ENCODE peak calls at places on chromosomes 16 and 17, in nine cellular contexts. One of them, this sample, is unnamed.

GRCh38 chr17:51828901-51829300 is 329.6 kb downstream of the CA10 start:
- DNase-seq in globus pallidus: no peak
- DNase-seq in EH: no peak
- DNase-seq in NCI-H1092: no peak
- DNase-seq in activated naive CD8-positive, alpha-beta T cell treated with anti-CD3 and anti-CD28 coated beads, Interleukin-2, amount 50 U/mL, for 24 hours: no peak
- DNase-seq in cardiac muscle cell: no peak
- DNase-seq in uterus: no peak
- DNase-seq in lung microvascular endothelial cell: no peak
- DNase-seq in activated gamma-delta T cell treated with anti-CD3 and anti-CD28 coated beads, Interleukin-2, amount 50 U/mL, for 16 hours: no peak
- DNase-seq in this sample: no peak

GRCh38 chr17:59190806-59191205 is 19.0 kb upstream of the SMG8 start:
- DNase-seq in uterus: no peak
- DNase-seq in cardiac muscle cell: no peak
- DNase-seq in activated gamma-delta T cell treated with anti-CD3 and anti-CD28 coated beads, Interleukin-2, amount 50 U/mL, for 16 hours: no peak
- DNase-seq in lung microvascular endothelial cell: no peak
- DNase-seq in activated naive CD8-positive, alpha-beta T cell treated with anti-CD3 and anti-CD28 coated beads, Interleukin-2, amount 50 U/mL, for 24 hours: no peak
- DNase-seq in globus pallidus: no peak
- DNase-seq in NCI-H1092: no peak
- DNase-seq in EH: no peak
- DNase-seq in this sample: no peak

GRCh38 chr17:2433696-2434095 is 32.8 kb upstream of the MNT start:
- DNase-seq in globus pallidus: no peak
- DNase-seq in activated gamma-delta T cell treated with anti-CD3 and anti-CD28 coated beads, Interleukin-2, amount 50 U/mL, for 16 hours: no peak
- DNase-seq in cardiac muscle cell: no peak
- DNase-seq in activated naive CD8-positive, alpha-beta T cell treated with anti-CD3 and anti-CD28 coated beads, Interleukin-2, amount 50 U/mL, for 24 hours: no peak
- DNase-seq in lung microvascular endothelial cell: peak
- DNase-seq in EH: peak
- DNase-seq in uterus: no peak
- DNase-seq in NCI-H1092: no peak
- DNase-seq in this sample: no peak

GRCh38 chr17:49390548-49391324 is 23.9 kb downstream of the PHB1 start:
- DNase-seq in uterus: no peak
- DNase-seq in NCI-H1092: no peak
- DNase-seq in activated naive CD8-positive, alpha-beta T cell treated with anti-CD3 and anti-CD28 coated beads, Interleukin-2, amount 50 U/mL, for 24 hours: peak
- DNase-seq in activated gamma-delta T cell treated with anti-CD3 and anti-CD28 coated beads, Interleukin-2, amount 50 U/mL, for 16 hours: no peak
- DNase-seq in lung microvascular endothelial cell: peak
- DNase-seq in EH: peak
- DNase-seq in cardiac muscle cell: no peak
- DNase-seq in globus pallidus: peak
- DNase-seq in this sample: no peak

GRCh38 chr17:74287203-74287602 is 13.2 kb downstream of the DNAI2 start:
- DNase-seq in activated naive CD8-positive, alpha-beta T cell treated with anti-CD3 and anti-CD28 coated beads, Interleukin-2, amount 50 U/mL, for 24 hours: no peak
- DNase-seq in activated gamma-delta T cell treated with anti-CD3 and anti-CD28 coated beads, Interleukin-2, amount 50 U/mL, for 16 hours: no peak
- DNase-seq in lung microvascular endothelial cell: no peak
- DNase-seq in NCI-H1092: no peak
- DNase-seq in globus pallidus: no peak
- DNase-seq in uterus: no peak
- DNase-seq in EH: no peak
- DNase-seq in cardiac muscle cell: no peak
- DNase-seq in this sample: no peak

GRCh38 chr17:27631409-27631755 is 394 bp downstream of the LGALS9 start:
- DNase-seq in EH: no peak
- DNase-seq in lung microvascular endothelial cell: peak
- DNase-seq in cardiac muscle cell: no peak
- DNase-seq in activated naive CD8-positive, alpha-beta T cell treated with anti-CD3 and anti-CD28 coated beads, Interleukin-2, amount 50 U/mL, for 24 hours: no peak
- DNase-seq in NCI-H1092: no peak
- DNase-seq in activated gamma-delta T cell treated with anti-CD3 and anti-CD28 coated beads, Interleukin-2, amount 50 U/mL, for 16 hours: no peak
- DNase-seq in uterus: no peak
- DNase-seq in globus pallidus: no peak
- DNase-seq in this sample: no peak

GRCh38 chr17:63545302-63545928 is 4.9 kb upstream of the DCAF7 start:
- DNase-seq in cardiac muscle cell: peak
- DNase-seq in activated gamma-delta T cell treated with anti-CD3 and anti-CD28 coated beads, Interleukin-2, amount 50 U/mL, for 16 hours: no peak
- DNase-seq in uterus: no peak
- DNase-seq in activated naive CD8-positive, alpha-beta T cell treated with anti-CD3 and anti-CD28 coated beads, Interleukin-2, amount 50 U/mL, for 24 hours: no peak
- DNase-seq in NCI-H1092: no peak
- DNase-seq in EH: no peak
- DNase-seq in lung microvascular endothelial cell: no peak
- DNase-seq in globus pallidus: no peak
- DNase-seq in this sample: peak

GRCh38 chr17:8574687-8575086 is 55.8 kb downstream of the MYH10 start:
- DNase-seq in NCI-H1092: no peak
- DNase-seq in uterus: peak
- DNase-seq in lung microvascular endothelial cell: no peak
- DNase-seq in EH: peak
- DNase-seq in activated naive CD8-positive, alpha-beta T cell treated with anti-CD3 and anti-CD28 coated beads, Interleukin-2, amount 50 U/mL, for 24 hours: no peak
- DNase-seq in activated gamma-delta T cell treated with anti-CD3 and anti-CD28 coated beads, Interleukin-2, amount 50 U/mL, for 16 hours: no peak
- DNase-seq in cardiac muscle cell: peak
- DNase-seq in globus pallidus: no peak
- DNase-seq in this sample: no peak

GRCh38 chr17:80316927-80317705 is 56.5 kb downstream of the RNF213 start:
- DNase-seq in cardiac muscle cell: no peak
- DNase-seq in activated gamma-delta T cell treated with anti-CD3 and anti-CD28 coated beads, Interleukin-2, amount 50 U/mL, for 16 hours: no peak
- DNase-seq in uterus: no peak
- DNase-seq in lung microvascular endothelial cell: no peak
- DNase-seq in EH: no peak
- DNase-seq in activated naive CD8-positive, alpha-beta T cell treated with anti-CD3 and anti-CD28 coated beads, Interleukin-2, amount 50 U/mL, for 24 hours: no peak
- DNase-seq in NCI-H1092: no peak
- DNase-seq in globus pallidus: no peak
- DNase-seq in this sample: no peak

GRCh38 chr16:79826732-79827514 is 226.4 kb upstream of the MAF start:
- DNase-seq in cardiac muscle cell: peak
- DNase-seq in globus pallidus: no peak
- DNase-seq in EH: no peak
- DNase-seq in lung microvascular endothelial cell: no peak
- DNase-seq in uterus: no peak
- DNase-seq in NCI-H1092: no peak
- DNase-seq in activated gamma-delta T cell treated with anti-CD3 and anti-CD28 coated beads, Interleukin-2, amount 50 U/mL, for 16 hours: no peak
- DNase-seq in activated naive CD8-positive, alpha-beta T cell treated with anti-CD3 and anti-CD28 coated beads, Interleukin-2, amount 50 U/mL, for 24 hours: no peak
- DNase-seq in this sample: peak

GRCh38 chr17:83145358-83145738 is 65.9 kb downstream of the METRNL start:
- DNase-seq in uterus: no peak
- DNase-seq in cardiac muscle cell: no peak
- DNase-seq in NCI-H1092: no peak
- DNase-seq in activated naive CD8-positive, alpha-beta T cell treated with anti-CD3 and anti-CD28 coated beads, Interleukin-2, amount 50 U/mL, for 24 hours: no peak
- DNase-seq in EH: no peak
- DNase-seq in activated gamma-delta T cell treated with anti-CD3 and anti-CD28 coated beads, Interleukin-2, amount 50 U/mL, for 16 hours: no peak
- DNase-seq in lung microvascular endothelial cell: no peak
- DNase-seq in globus pallidus: no peak
- DNase-seq in this sample: no peak

GRCh38 chr17:79188048-79188447 is 113.4 kb downstream of the ENGASE start:
- DNase-seq in uterus: no peak
- DNase-seq in globus pallidus: no peak
- DNase-seq in activated gamma-delta T cell treated with anti-CD3 and anti-CD28 coated beads, Interleukin-2, amount 50 U/mL, for 16 hours: no peak
- DNase-seq in EH: no peak
- DNase-seq in lung microvascular endothelial cell: peak
- DNase-seq in cardiac muscle cell: peak
- DNase-seq in NCI-H1092: peak
- DNase-seq in activated naive CD8-positive, alpha-beta T cell treated with anti-CD3 and anti-CD28 coated beads, Interleukin-2, amount 50 U/mL, for 24 hours: peak
- DNase-seq in this sample: no peak

GRCh38 chr16:74641969-74642368 is 24.7 kb downstream of the RFWD3 start:
- DNase-seq in EH: no peak
- DNase-seq in uterus: no peak
- DNase-seq in globus pallidus: no peak
- DNase-seq in NCI-H1092: no peak
- DNase-seq in cardiac muscle cell: no peak
- DNase-seq in lung microvascular endothelial cell: no peak
- DNase-seq in activated naive CD8-positive, alpha-beta T cell treated with anti-CD3 and anti-CD28 coated beads, Interleukin-2, amount 50 U/mL, for 24 hours: no peak
- DNase-seq in activated gamma-delta T cell treated with anti-CD3 and anti-CD28 coated beads, Interleukin-2, amount 50 U/mL, for 16 hours: no peak
- DNase-seq in this sample: no peak

GRCh38 chr17:83079340-83079747 is at the start of gene METRNL:
- DNase-seq in uterus: peak
- DNase-seq in activated gamma-delta T cell treated with anti-CD3 and anti-CD28 coated beads, Interleukin-2, amount 50 U/mL, for 16 hours: peak
- DNase-seq in globus pallidus: peak
- DNase-seq in NCI-H1092: no peak
- DNase-seq in activated naive CD8-positive, alpha-beta T cell treated with anti-CD3 and anti-CD28 coated beads, Interleukin-2, amount 50 U/mL, for 24 hours: peak
- DNase-seq in cardiac muscle cell: peak
- DNase-seq in EH: peak
- DNase-seq in lung microvascular endothelial cell: peak
- DNase-seq in this sample: peak

GRCh38 chr17:43768382-43768781 is 9.8 kb upstream of the SOST start:
- DNase-seq in cardiac muscle cell: no peak
- DNase-seq in lung microvascular endothelial cell: peak
- DNase-seq in globus pallidus: peak
- DNase-seq in NCI-H1092: no peak
- DNase-seq in activated gamma-delta T cell treated with anti-CD3 and anti-CD28 coated beads, Interleukin-2, amount 50 U/mL, for 16 hours: no peak
- DNase-seq in uterus: no peak
- DNase-seq in EH: no peak
- DNase-seq in activated naive CD8-positive, alpha-beta T cell treated with anti-CD3 and anti-CD28 coated beads, Interleukin-2, amount 50 U/mL, for 24 hours: no peak
- DNase-seq in this sample: no peak

GRCh38 chr16:29789775-29790182 is 772 bp upstream of the KIF22 start:
- DNase-seq in uterus: peak
- DNase-seq in cardiac muscle cell: no peak
- DNase-seq in activated naive CD8-positive, alpha-beta T cell treated with anti-CD3 and anti-CD28 coated beads, Interleukin-2, amount 50 U/mL, for 24 hours: no peak
- DNase-seq in EH: no peak
- DNase-seq in activated gamma-delta T cell treated with anti-CD3 and anti-CD28 coated beads, Interleukin-2, amount 50 U/mL, for 16 hours: no peak
- DNase-seq in lung microvascular endothelial cell: no peak
- DNase-seq in NCI-H1092: no peak
- DNase-seq in globus pallidus: no peak
- DNase-seq in this sample: no peak

GRCh38 chr17:70808596-70808995 is 639.3 kb downstream of the KCNJ2 start:
- DNase-seq in NCI-H1092: no peak
- DNase-seq in activated naive CD8-positive, alpha-beta T cell treated with anti-CD3 and anti-CD28 coated beads, Interleukin-2, amount 50 U/mL, for 24 hours: no peak
- DNase-seq in activated gamma-delta T cell treated with anti-CD3 and anti-CD28 coated beads, Interleukin-2, amount 50 U/mL, for 16 hours: no peak
- DNase-seq in lung microvascular endothelial cell: no peak
- DNase-seq in cardiac muscle cell: no peak
- DNase-seq in EH: no peak
- DNase-seq in globus pallidus: no peak
- DNase-seq in uterus: no peak
- DNase-seq in this sample: no peak

GRCh38 chr17:39194089-39194984 is 3.1 kb downstream of the CACNB1 start:
- DNase-seq in lung microvascular endothelial cell: peak
- DNase-seq in EH: peak
- DNase-seq in cardiac muscle cell: peak
- DNase-seq in activated gamma-delta T cell treated with anti-CD3 and anti-CD28 coated beads, Interleukin-2, amount 50 U/mL, for 16 hours: no peak
- DNase-seq in uterus: peak
- DNase-seq in activated naive CD8-positive, alpha-beta T cell treated with anti-CD3 and anti-CD28 coated beads, Interleukin-2, amount 50 U/mL, for 24 hours: no peak
- DNase-seq in globus pallidus: peak
- DNase-seq in NCI-H1092: no peak
- DNase-seq in this sample: peak

GRCh38 chr17:27531469-27531948 is 75.3 kb downstream of the KSR1 start:
- DNase-seq in NCI-H1092: no peak
- DNase-seq in activated naive CD8-positive, alpha-beta T cell treated with anti-CD3 and anti-CD28 coated beads, Interleukin-2, amount 50 U/mL, for 24 hours: no peak
- DNase-seq in uterus: no peak
- DNase-seq in cardiac muscle cell: no peak
- DNase-seq in EH: no peak
- DNase-seq in activated gamma-delta T cell treated with anti-CD3 and anti-CD28 coated beads, Interleukin-2, amount 50 U/mL, for 16 hours: no peak
- DNase-seq in globus pallidus: no peak
- DNase-seq in lung microvascular endothelial cell: no peak
- DNase-seq in this sample: no peak

GRCh38 chr17:78390241-78391050 is 12.0 kb downstream of the PGS1 start:
- DNase-seq in activated naive CD8-positive, alpha-beta T cell treated with anti-CD3 and anti-CD28 coated beads, Interleukin-2, amount 50 U/mL, for 24 hours: no peak
- DNase-seq in globus pallidus: no peak
- DNase-seq in uterus: peak
- DNase-seq in activated gamma-delta T cell treated with anti-CD3 and anti-CD28 coated beads, Interleukin-2, amount 50 U/mL, for 16 hours: no peak
- DNase-seq in NCI-H1092: no peak
- DNase-seq in EH: peak
- DNase-seq in cardiac muscle cell: peak
- DNase-seq in lung microvascular endothelial cell: peak
- DNase-seq in this sample: peak

GRCh38 chr16:19883296-19883951 is 1.2 kb downstream of the GPRC5B start:
- DNase-seq in uterus: peak
- DNase-seq in NCI-H1092: no peak
- DNase-seq in lung microvascular endothelial cell: peak
- DNase-seq in globus pallidus: peak
- DNase-seq in activated gamma-delta T cell treated with anti-CD3 and anti-CD28 coated beads, Interleukin-2, amount 50 U/mL, for 16 hours: no peak
- DNase-seq in EH: no peak
- DNase-seq in activated naive CD8-positive, alpha-beta T cell treated with anti-CD3 and anti-CD28 coated beads, Interleukin-2, amount 50 U/mL, for 24 hours: peak
- DNase-seq in cardiac muscle cell: peak
- DNase-seq in this sample: no peak

GRCh38 chr16:57479422-57480126 is 6.7 kb downstream of the DOK4 start:
- DNase-seq in EH: peak
- DNase-seq in uterus: peak
- DNase-seq in activated naive CD8-positive, alpha-beta T cell treated with anti-CD3 and anti-CD28 coated beads, Interleukin-2, amount 50 U/mL, for 24 hours: no peak
- DNase-seq in activated gamma-delta T cell treated with anti-CD3 and anti-CD28 coated beads, Interleukin-2, amount 50 U/mL, for 16 hours: no peak
- DNase-seq in globus pallidus: no peak
- DNase-seq in lung microvascular endothelial cell: peak
- DNase-seq in cardiac muscle cell: peak
- DNase-seq in NCI-H1092: no peak
- DNase-seq in this sample: peak

GRCh38 chr16:3101841-3102470 is 2.9 kb upstream of the ZSCAN10 start:
- DNase-seq in activated naive CD8-positive, alpha-beta T cell treated with anti-CD3 and anti-CD28 coated beads, Interleukin-2, amount 50 U/mL, for 24 hours: peak
- DNase-seq in cardiac muscle cell: no peak
- DNase-seq in EH: no peak
- DNase-seq in NCI-H1092: no peak
- DNase-seq in lung microvascular endothelial cell: peak
- DNase-seq in uterus: no peak
- DNase-seq in activated gamma-delta T cell treated with anti-CD3 and anti-CD28 coated beads, Interleukin-2, amount 50 U/mL, for 16 hours: no peak
- DNase-seq in globus pallidus: no peak
- DNase-seq in this sample: no peak

GRCh38 chr17:58710948-58711552 is 18.6 kb downstream of the RAD51C start:
- DNase-seq in EH: peak
- DNase-seq in activated gamma-delta T cell treated with anti-CD3 and anti-CD28 coated beads, Interleukin-2, amount 50 U/mL, for 16 hours: peak
- DNase-seq in cardiac muscle cell: peak
- DNase-seq in NCI-H1092: peak
- DNase-seq in activated naive CD8-positive, alpha-beta T cell treated with anti-CD3 and anti-CD28 coated beads, Interleukin-2, amount 50 U/mL, for 24 hours: peak
- DNase-seq in globus pallidus: peak
- DNase-seq in uterus: no peak
- DNase-seq in lung microvascular endothelial cell: peak
- DNase-seq in this sample: peak

GRCh38 chr17:80868022-80868609 is 123.5 kb upstream of the CHMP6 start:
- DNase-seq in globus pallidus: no peak
- DNase-seq in EH: no peak
- DNase-seq in lung microvascular endothelial cell: no peak
- DNase-seq in activated gamma-delta T cell treated with anti-CD3 and anti-CD28 coated beads, Interleukin-2, amount 50 U/mL, for 16 hours: no peak
- DNase-seq in uterus: no peak
- DNase-seq in activated naive CD8-positive, alpha-beta T cell treated with anti-CD3 and anti-CD28 coated beads, Interleukin-2, amount 50 U/mL, for 24 hours: no peak
- DNase-seq in NCI-H1092: no peak
- DNase-seq in cardiac muscle cell: no peak
- DNase-seq in this sample: no peak

GRCh38 chr17:50956750-50957523 is 90.8 kb upstream of the TOB1 start:
- DNase-seq in activated naive CD8-positive, alpha-beta T cell treated with anti-CD3 and anti-CD28 coated beads, Interleukin-2, amount 50 U/mL, for 24 hours: peak
- DNase-seq in globus pallidus: peak
- DNase-seq in activated gamma-delta T cell treated with anti-CD3 and anti-CD28 coated beads, Interleukin-2, amount 50 U/mL, for 16 hours: peak
- DNase-seq in uterus: peak
- DNase-seq in lung microvascular endothelial cell: peak
- DNase-seq in NCI-H1092: peak
- DNase-seq in EH: peak
- DNase-seq in cardiac muscle cell: peak
- DNase-seq in this sample: peak

GRCh38 chr17:82583720-82584234 is 64.2 kb downstream of the FOXK2 start:
- DNase-seq in cardiac muscle cell: no peak
- DNase-seq in lung microvascular endothelial cell: no peak
- DNase-seq in globus pallidus: no peak
- DNase-seq in NCI-H1092: no peak
- DNase-seq in activated naive CD8-positive, alpha-beta T cell treated with anti-CD3 and anti-CD28 coated beads, Interleukin-2, amount 50 U/mL, for 24 hours: no peak
- DNase-seq in uterus: no peak
- DNase-seq in activated gamma-delta T cell treated with anti-CD3 and anti-CD28 coated beads, Interleukin-2, amount 50 U/mL, for 16 hours: peak
- DNase-seq in EH: no peak
- DNase-seq in this sample: no peak

GRCh38 chr16:88703486-88704309 is 2.5 kb downstream of the RNF166 start:
- DNase-seq in EH: no peak
- DNase-seq in uterus: no peak
- DNase-seq in activated naive CD8-positive, alpha-beta T cell treated with anti-CD3 and anti-CD28 coated beads, Interleukin-2, amount 50 U/mL, for 24 hours: peak
- DNase-seq in NCI-H1092: no peak
- DNase-seq in lung microvascular endothelial cell: peak
- DNase-seq in cardiac muscle cell: no peak
- DNase-seq in activated gamma-delta T cell treated with anti-CD3 and anti-CD28 coated beads, Interleukin-2, amount 50 U/mL, for 16 hours: peak
- DNase-seq in globus pallidus: peak
- DNase-seq in this sample: no peak

GRCh38 chr17:7334938-7335538 is 1.3 kb upstream of the ACAP1 start:
- DNase-seq in activated naive CD8-positive, alpha-beta T cell treated with anti-CD3 and anti-CD28 coated beads, Interleukin-2, amount 50 U/mL, for 24 hours: no peak
- DNase-seq in uterus: no peak
- DNase-seq in EH: no peak
- DNase-seq in lung microvascular endothelial cell: no peak
- DNase-seq in cardiac muscle cell: no peak
- DNase-seq in globus pallidus: no peak
- DNase-seq in NCI-H1092: no peak
- DNase-seq in activated gamma-delta T cell treated with anti-CD3 and anti-CD28 coated beads, Interleukin-2, amount 50 U/mL, for 16 hours: no peak
- DNase-seq in this sample: no peak

GRCh38 chr17:57895382-57896060 is 45.7 kb upstream of the MRPS23 start:
- DNase-seq in activated gamma-delta T cell treated with anti-CD3 and anti-CD28 coated beads, Interleukin-2, amount 50 U/mL, for 16 hours: no peak
- DNase-seq in activated naive CD8-positive, alpha-beta T cell treated with anti-CD3 and anti-CD28 coated beads, Interleukin-2, amount 50 U/mL, for 24 hours: no peak
- DNase-seq in uterus: peak
- DNase-seq in cardiac muscle cell: no peak
- DNase-seq in globus pallidus: no peak
- DNase-seq in lung microvascular endothelial cell: peak
- DNase-seq in EH: no peak
- DNase-seq in NCI-H1092: no peak
- DNase-seq in this sample: peak

GRCh38 chr17:21033350-21033749 is 9.5 kb downstream of the USP22 start:
- DNase-seq in activated gamma-delta T cell treated with anti-CD3 and anti-CD28 coated beads, Interleukin-2, amount 50 U/mL, for 16 hours: no peak
- DNase-seq in globus pallidus: no peak
- DNase-seq in cardiac muscle cell: peak
- DNase-seq in EH: peak
- DNase-seq in NCI-H1092: no peak
- DNase-seq in lung microvascular endothelial cell: no peak
- DNase-seq in uterus: no peak
- DNase-seq in activated naive CD8-positive, alpha-beta T cell treated with anti-CD3 and anti-CD28 coated beads, Interleukin-2, amount 50 U/mL, for 24 hours: no peak
- DNase-seq in this sample: no peak